ENCODE peak calls at places on chromosomes 2 and 18, in six cellular contexts. Y is T-helper 1 cell; X is stimulated activated CD4-positive, alpha-beta T cell treated with anti-CD3 and anti-CD28 coated beads, TNF-alpha, amount 100 ng/mL, for 48 hours; H is CD8-positive, alpha-beta T cell; M is activated CD4-positive, alpha-beta T cell treated with anti-CD3 and anti-CD28 coated beads, Interleukin-2, amount 50 U/mL, for 24 hours; J is caudate nucleus. Q is an unnamed sample.

GRCh38 chr2:173983414-173983871 is 18.3 kb upstream of the SP3 start:
- DNase-seq in Y (no peak), X (no peak), H (no peak), M (no peak), J (no peak), Q (no peak)

GRCh38 chr18:68448736-68449135 is 266.2 kb downstream of the TMX3 start:
- DNase-seq in Y (no peak), X (no peak), H (no peak), M (no peak), J (no peak), Q (no peak)

GRCh38 chr2:176094307-176094706 is 1.8 kb downstream of the HOXD13 start:
- DNase-seq in Y (no peak), X (no peak), H (no peak), M (no peak), J (no peak), Q (no peak)

GRCh38 chr2:157922341-157922740 is 46.2 kb upstream of the ACVR1 start:
- DNase-seq in Y (no peak), X (no peak), H (no peak), M (no peak), J (no peak), Q (no peak)

GRCh38 chr2:187003611-187004010 is 154.6 kb upstream of the ZSWIM2 start:
- DNase-seq in Y (no peak), X (no peak), H (no peak), M (no peak), J (no peak), Q (no peak)

GRCh38 chr18:36309436-36310391 is 12.2 kb downstream of the FHOD3 start:
- DNase-seq in Y (no peak), X (no peak), H (no peak), M (no peak), J (no peak), Q (peak)

GRCh38 chr18:13500227-13500865 is 226.0 kb downstream of the FAM210A start:
- DNase-seq in Y (peak), X (no peak), H (no peak), M (no peak), J (peak), Q (no peak)

GRCh38 chr2:111017034-111017640 is 103.6 kb upstream of the BCL2L11 start:
- DNase-seq in Y (no peak), X (no peak), H (no peak), M (no peak), J (no peak), Q (no peak)

GRCh38 chr2:105814291-105814940 is 69.7 kb downstream of the NCK2 start:
- DNase-seq in Y (no peak), X (no peak), H (no peak), M (no peak), J (no peak), Q (no peak)

Q was measured in GOT3.